ENCODE peak calls at places on chromosomes 6 and 20, in six cellular contexts. L is osteocyte, C is mammary epithelial cell, W is A673, P is T-helper 17 cell, O is progenitor cell of endocrine pancreas. V is an unnamed sample.

GRCh38 chr6:164749126-164749758 is 560.2 kb downstream of the C6orf118 start:
- DNase-seq in L (no peak), C (no peak), W (no peak), P (no peak), O (no peak), V (no peak)

GRCh38 chr6:121482751-121483150 is 47.3 kb downstream of the GJA1 start:
- DNase-seq in L (no peak), C (no peak), W (no peak), P (no peak), O (no peak), V (no peak)

GRCh38 chr20:48025061-48025515 is 239.8 kb upstream of the SULF2 start:
- DNase-seq in L (peak; percentile 80), C (peak; percentile 83), W (no peak), P (no peak), O (no peak), V (no peak)

GRCh38 chr6:148892247-148892646 is 145.4 kb downstream of the UST start:
- DNase-seq in L (no peak), C (peak; percentile 29), W (no peak), P (no peak), O (no peak), V (no peak)

GRCh38 chr20:11170025-11170424 is 496.2 kb upstream of the JAG1 start:
- DNase-seq in L (no peak), C (no peak), W (no peak), P (no peak), O (no peak), V (no peak)

GRCh38 chr6:36625161-36625919 is 31.2 kb downstream of the SRSF3 start:
- DNase-seq in L (no peak), C (no peak), W (no peak), P (no peak), O (no peak), V (no peak)

GRCh38 chr6:137728386-137729349 is 138.4 kb upstream of the TNFAIP3 start:
- DNase-seq in L (no peak), C (peak; percentile 99), W (no peak), P (no peak), O (no peak), V (no peak)

GRCh38 chr20:50831605-50832004 is 36.7 kb downstream of the BCAS4 start:
- DNase-seq in L (no peak), C (no peak), W (no peak), P (no peak), O (no peak), V (no peak)

GRCh38 chr6:25889877-25890853 is 16.1 kb upstream of the SLC17A3 start:
- DNase-seq in L (no peak), C (peak; percentile 40), W (peak; percentile 66), P (no peak), O (peak; percentile 22), V (no peak)

GRCh38 chr6:117174835-117175360 is 90.5 kb upstream of the VGLL2 start:
- DNase-seq in L (no peak), C (peak; percentile 86), W (no peak), P (no peak), O (no peak), V (no peak)

GRCh38 chr6:72321741-72322140 is 300.1 kb upstream of the KCNQ5 start:
- DNase-seq in L (no peak), C (peak; percentile 46), W (peak; percentile 4), P (no peak), O (no peak), V (no peak)

GRCh38 chr6:30717129-30717844 is at the start of gene MDC1:
- DNase-seq in L (peak; percentile 100), C (peak; percentile 100), W (peak; percentile 100), P (peak; percentile 92), O (peak; percentile 95), V (peak; percentile 98)

GRCh38 chr6:138682722-138683521 is 90.6 kb upstream of the CCDC28A start:
- DNase-seq in L (no peak), C (peak; percentile 88), W (no peak), P (no peak), O (no peak), V (no peak)

GRCh38 chr6:37257634-37258404 is at the start of the genes TBC1D22B and TMEM217:
- DNase-seq in L (peak; percentile 98), C (peak; percentile 97), W (peak; percentile 96), P (peak; percentile 90), O (peak; percentile 93), V (peak; percentile 96)

GRCh38 chr6:81553246-81553645 is 199.2 kb downstream of the TENT5A start:
- DNase-seq in L (no peak), C (no peak), W (no peak), P (no peak), O (no peak), V (no peak)

GRCh38 chr6:45619994-45620471 is 242.3 kb upstream of the SUPT3H start:
- DNase-seq in L (no peak), C (no peak), W (no peak), P (no peak), O (no peak), V (no peak)

GRCh38 chr6:82113231-82113630 is 134.3 kb downstream of the IBTK start:
- DNase-seq in L (no peak), C (no peak), W (peak; percentile 55), P (no peak), O (no peak), V (no peak)

GRCh38 chr6:168774381-168774780 is 333.4 kb downstream of the SMOC2 start:
- DNase-seq in L (no peak), C (no peak), W (no peak), P (no peak), O (no peak), V (no peak)

GRCh38 chr20:32484221-32485125 is 100.7 kb downstream of the NOL4L start:
- DNase-seq in L (peak; percentile 89), C (no peak), W (peak; percentile 21), P (peak; percentile 37), O (peak; percentile 77), V (peak; percentile 87)

GRCh38 chr6:56772737-56773184 is 130.1 kb upstream of the DST start:
- DNase-seq in L (no peak), C (peak; percentile 92), W (no peak), P (no peak), O (no peak), V (no peak)

GRCh38 chr20:58313366-58313765 is 3.9 kb downstream of the RAB22A start:
- DNase-seq in L (no peak), C (no peak), W (no peak), P (no peak), O (no peak), V (no peak)

GRCh38 chr20:3767434-3768341 is at the start of gene ADISSP:
- DNase-seq in L (peak; percentile 100), C (peak; percentile 98), W (peak; percentile 99), P (peak; percentile 94), O (peak; percentile 94), V (peak; percentile 99)

GRCh38 chr6:168625602-168626001 is 184.6 kb downstream of the SMOC2 start:
- DNase-seq in L (no peak), C (no peak), W (no peak), P (no peak), O (no peak), V (no peak)

GRCh38 chr20:51333446-51333845 is 209.1 kb downstream of the NFATC2 start:
- DNase-seq in L (no peak), C (no peak), W (no peak), P (no peak), O (no peak), V (no peak)

GRCh38 chr6:168180548-168181011 is 101.6 kb upstream of the FRMD1 start:
- DNase-seq in L (peak; percentile 73), C (no peak), W (no peak), P (no peak), O (no peak), V (peak; percentile 60)

GRCh38 chr6:169619650-169620049 is 82.2 kb downstream of the WDR27 start:
- DNase-seq in L (no peak), C (peak; percentile 69), W (no peak), P (no peak), O (no peak), V (no peak)

GRCh38 chr20:62068997-62069396 is 3.3 kb upstream of the TAF4 start:
- DNase-seq in L (no peak), C (no peak), W (no peak), P (no peak), O (no peak), V (no peak)

GRCh38 chr20:63697357-63697867 is 960 bp downstream of the TNFRSF6B start:
- DNase-seq in L (no peak), C (peak; percentile 47), W (no peak), P (no peak), O (no peak), V (no peak)

GRCh38 chr6:43247115-43247999 is 4.1 kb downstream of the TTBK1 start:
- DNase-seq in L (no peak), C (peak; percentile 27), W (peak; percentile 88), P (peak; percentile 68), O (peak; percentile 76), V (peak; percentile 83)

GRCh38 chr6:129578315-129578714 is 131.7 kb downstream of the ARHGAP18 start:
- DNase-seq in L (no peak), C (no peak), W (peak; percentile 35), P (no peak), O (no peak), V (no peak)

GRCh38 chr6:130982941-130983456 is 80.0 kb downstream of the EPB41L2 start:
- DNase-seq in L (no peak), C (no peak), W (no peak), P (no peak), O (no peak), V (no peak)

GRCh38 chr20:24479106-24479505 is 9.7 kb downstream of the SYNDIG1 start:
- DNase-seq in L (no peak), C (no peak), W (no peak), P (no peak), O (no peak), V (no peak)

GRCh38 chr6:69974193-69974592 is 107.8 kb downstream of the COL19A1 start:
- DNase-seq in L (no peak), C (peak; percentile 54), W (peak; percentile 46), P (no peak), O (no peak), V (no peak)

GRCh38 chr6:151497935-151498726 is 4.3 kb downstream of the CCDC170 start:
- DNase-seq in L (no peak), C (peak; percentile 31), W (no peak), P (no peak), O (no peak), V (no peak)

GRCh38 chr6:48281217-48281616 is 170.2 kb upstream of the PTCHD4 start:
- DNase-seq in L (no peak), C (no peak), W (peak; percentile 8), P (no peak), O (no peak), V (no peak)

GRCh38 chr6:49540614-49541013 is 9.9 kb upstream of the C6orf141 start:
- DNase-seq in L (no peak), C (no peak), W (peak; percentile 44), P (no peak), O (no peak), V (no peak)

GRCh38 chr20:33411136-33411690 is 9.9 kb upstream of the CDK5RAP1 start:
- DNase-seq in L (no peak), C (no peak), W (no peak), P (no peak), O (no peak), V (no peak)

GRCh38 chr6:364609-365540 is 26.7 kb upstream of the IRF4 start:
- DNase-seq in L (no peak), C (no peak), W (no peak), P (no peak), O (no peak), V (no peak)

GRCh38 chr6:156808287-156808686 is 31.1 kb downstream of the ARID1B start:
- DNase-seq in L (no peak), C (no peak), W (peak; percentile 58), P (no peak), O (no peak), V (no peak)